ENCODE peak calls at places on chromosomes 1 and 21, in six cellular contexts. N is heart left ventricle, H is esophagus muscularis mucosa, R is fibroblast of lung, Z is colonic mucosa, S is adrenal gland. Y is an unnamed sample. For H3K36me3, the result is how much of the 10 kb centered on the place peaks cover.

GRCh38 chr21:23963454-23963853 is 1643.8 kb downstream of the MRPL39 start:
- DNase-seq in N (no peak), H (no peak), R (peak), Z (no peak), S (no peak), Y (no peak)

GRCh38 chr1:18557621-18558465 is 72.8 kb upstream of the PAX7 start:
- DNase-seq in N (no peak), H (no peak), R (no peak), Z (peak), S (no peak), Y (no peak)

GRCh38 chr1:152811671-152812070 is at the start of gene LCE1B:
- DNase-seq in N (no peak), H (peak), R (no peak), Z (no peak), S (no peak), Y (no peak)

GRCh38 chr1:183226963-183227362 is 40.9 kb downstream of the LAMC2 start:
- DNase-seq in N (no peak), H (no peak), R (no peak), Z (no peak), S (no peak), Y (no peak)

GRCh38 chr1:153094426-153094825 is at the start of gene SPRR2E:
- DNase-seq in N (no peak), H (no peak), R (no peak), Z (no peak), S (no peak), Y (no peak)

GRCh38 chr1:230113605-230114241 is 46.7 kb downstream of the GALNT2 start:
- DNase-seq in N (peak), H (no peak), R (peak), Z (no peak), S (peak), Y (peak)

GRCh38 chr1:162003061-162003824 is 20.4 kb downstream of the OLFML2B start:
- DNase-seq in N (no peak), H (no peak), R (peak), Z (no peak), S (no peak), Y (peak)

GRCh38 chr21:40143822-40144525 is 276.7 kb downstream of the PCP4 start:
- DNase-seq in N (no peak), H (no peak), R (peak), Z (peak), S (peak), Y (peak)

GRCh38 chr1:118145736-118146135 is 39.3 kb downstream of the SPAG17 start:
- DNase-seq in N (no peak), H (no peak), R (no peak), Z (no peak), S (no peak), Y (no peak)

GRCh38 chr1:81650741-81651140 is 150.0 kb upstream of the ADGRL2 start:
- DNase-seq in N (no peak), H (no peak), R (no peak), Z (no peak), S (no peak), Y (no peak)

GRCh38 chr21:16851054-16851453 is 661.8 kb upstream of the CXADR start:
- DNase-seq in N (no peak), H (no peak), R (no peak), Z (no peak), S (no peak), Y (no peak)

GRCh38 chr21:24895885-24896734 is 711.2 kb downstream of the MRPL39 start:
- DNase-seq in N (no peak), H (no peak), R (peak), Z (no peak), S (peak), Y (no peak)

GRCh38 chr1:111989531-111990025 is at the start of gene KCND3:
- DNase-seq in N (peak), H (no peak), R (peak), Z (peak), S (peak), Y (no peak)

GRCh38 chr1:246564839-246565750 is 966 bp downstream of the TFB2M start:
- DNase-seq in N (no peak), H (no peak), R (no peak), Z (no peak), S (no peak), Y (no peak)

GRCh38 chr1:31181515-31182343 is 58.0 kb downstream of the NKAIN1 start:
- DNase-seq in N (peak), H (no peak), R (no peak), Z (peak), S (peak), Y (no peak)

DNA sequence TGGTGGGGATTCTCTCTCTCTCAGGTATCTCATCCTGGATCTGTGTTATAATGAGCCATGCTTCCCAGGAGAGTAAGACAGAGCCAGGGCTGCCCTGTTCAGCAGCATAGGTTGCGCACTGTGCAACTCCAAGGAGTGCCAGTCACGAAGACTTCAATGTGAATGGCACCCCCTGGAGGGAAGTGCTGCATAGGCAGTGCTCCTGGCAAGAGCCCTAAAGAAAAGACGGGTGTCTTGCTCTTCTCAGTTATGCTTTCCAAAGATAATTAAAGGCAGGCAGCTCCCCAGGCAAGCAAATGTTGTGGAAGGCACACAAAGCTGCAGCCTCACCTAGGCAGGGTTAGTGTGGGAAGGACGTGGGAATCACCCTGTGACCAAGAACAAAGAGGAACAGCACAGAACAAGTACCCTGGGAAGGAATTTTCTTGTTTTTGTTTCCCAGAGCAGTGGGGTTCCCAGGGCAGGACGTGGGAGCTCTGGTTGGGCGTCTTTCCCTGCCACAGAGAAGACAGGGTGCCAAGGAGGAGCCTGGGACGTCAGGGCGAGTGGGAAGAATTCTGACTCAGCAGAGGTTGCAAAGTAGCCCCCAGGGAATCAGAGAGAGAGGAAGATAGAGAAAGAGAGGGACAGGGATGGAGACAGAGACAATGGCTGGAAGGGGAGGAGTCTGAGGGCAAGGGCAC is 120.9 kb downstream of the KCNN3 start:
- DNase-seq in N (no peak), H (no peak), R (peak), Z (no peak), S (no peak), Y (no peak)
- TF ChIP-seq CTCF in N (no peak), H (peak), R (peak), Z (no peak), S (peak), Y (peak)

GRCh38 chr1:89069955-89070354 is 4.9 kb upstream of the GBP1 start:
- DNase-seq in N (no peak), H (no peak), R (no peak), Z (no peak), S (no peak), Y (no peak)
- H3K4me3 ChIP-seq in N (peak), H (peak), R (peak), Z (peak), S (no peak), Y (no peak)

GRCh38 chr1:224132901-224133300 is 19.0 kb downstream of the FBXO28 start:
- DNase-seq in N (no peak), H (no peak), R (peak), Z (no peak), S (no peak), Y (no peak)

GRCh38 chr1:224133741-224134299 is 19.9 kb downstream of the FBXO28 start:
- DNase-seq in N (no peak), H (no peak), R (no peak), Z (no peak), S (no peak), Y (no peak)

GRCh38 chr1:224138198-224138597 is 24.3 kb downstream of the FBXO28 start:
- DNase-seq in N (no peak), H (no peak), R (no peak), Z (no peak), S (no peak), Y (no peak)

GRCh38 chr1:224141693-224142092 is 27.8 kb downstream of the FBXO28 start:
- DNase-seq in N (no peak), H (no peak), R (no peak), Z (no peak), S (no peak), Y (no peak)

DNA sequence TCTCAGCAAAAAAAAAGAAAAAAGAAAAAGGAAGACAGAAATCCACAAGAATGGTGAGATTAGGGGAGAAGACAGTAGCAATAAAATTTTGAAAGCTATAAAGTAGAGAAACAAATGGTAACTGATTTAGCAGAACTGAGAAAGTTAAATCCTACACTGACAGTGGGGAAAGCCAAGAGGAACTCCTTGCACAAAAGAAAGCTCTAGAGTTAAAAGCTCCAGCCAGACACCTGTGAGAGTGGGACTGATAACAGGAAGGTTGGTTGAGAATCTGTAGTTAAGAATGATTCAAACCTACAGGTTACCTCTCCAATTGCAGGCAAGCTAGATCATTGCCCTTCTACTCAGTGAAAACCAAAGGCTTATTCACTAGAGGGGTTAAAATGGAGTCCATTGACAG is 23.6 kb downstream of the FBXO28 start:
- DNase-seq in N (no peak), H (no peak), R (no peak), Z (no peak), S (no peak), Y (no peak)
- H3K36me3 ChIP-seq in N (under half), H (under half), R (under half), Z (under half), S (under half), Y (under half)

GRCh38 chr1:242184955-242185354 is 186.1 kb upstream of the MAP1LC3C start:
- DNase-seq in N (no peak), H (no peak), R (no peak), Z (no peak), S (no peak), Y (no peak)

GRCh38 chr1:242185728-242186127 is 186.8 kb upstream of the MAP1LC3C start:
- DNase-seq in N (no peak), H (no peak), R (no peak), Z (no peak), S (no peak), Y (no peak)

GRCh38 chr1:242187816-242188215 is 188.9 kb upstream of the MAP1LC3C start:
- DNase-seq in N (no peak), H (no peak), R (no peak), Z (no peak), S (no peak), Y (no peak)

GRCh38 chr1:242187171-242187570 is 188.3 kb upstream of the MAP1LC3C start:
- DNase-seq in N (no peak), H (no peak), R (no peak), Z (no peak), S (no peak), Y (no peak)

GRCh38 chr1:242189591-242189990 is 190.7 kb upstream of the MAP1LC3C start:
- DNase-seq in N (no peak), H (no peak), R (no peak), Z (no peak), S (no peak), Y (no peak)
- TF ChIP-seq CTCF in N (no peak), H (no peak), R (no peak), Z (no peak), S (no peak), Y (no peak)

GRCh38 chr1:64309468-64309867 is 106.0 kb downstream of the UBE2U start:
- DNase-seq in N (no peak), H (no peak), R (peak), Z (no peak), S (no peak), Y (no peak)

GRCh38 chr1:64302971-64303370 is 99.5 kb downstream of the UBE2U start:
- DNase-seq in N (no peak), H (no peak), R (peak), Z (no peak), S (no peak), Y (no peak)

GRCh38 chr1:64308856-64309255 is 105.4 kb downstream of the UBE2U start:
- DNase-seq in N (no peak), H (no peak), R (peak), Z (no peak), S (no peak), Y (no peak)

GRCh38 chr1:64302194-64302593 is 98.8 kb downstream of the UBE2U start:
- DNase-seq in N (no peak), H (no peak), R (no peak), Z (no peak), S (no peak), Y (no peak)

DNA sequence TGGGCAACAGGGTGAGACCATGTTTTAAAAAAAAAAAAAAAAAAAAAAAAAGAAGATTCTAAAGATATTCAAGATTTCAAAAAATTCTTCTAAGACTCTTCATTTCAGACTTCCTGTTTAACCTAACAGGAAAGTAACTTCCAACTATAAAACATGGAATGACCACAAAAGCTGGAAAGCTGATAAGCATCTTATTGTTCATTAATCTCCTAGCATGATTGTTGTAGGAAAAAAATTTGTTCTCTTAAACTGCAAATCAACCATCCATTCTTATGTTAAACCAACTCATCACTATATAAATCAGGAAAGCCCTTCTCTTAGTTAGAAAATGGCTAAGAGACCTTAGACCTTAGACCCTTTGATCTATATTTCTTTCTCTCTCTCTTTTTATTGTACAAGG is 101.3 kb downstream of the UBE2U start:
- DNase-seq in N (no peak), H (no peak), R (peak), Z (no peak), S (no peak), Y (no peak)
- H3K4me3 ChIP-seq in N (no peak), H (no peak), R (no peak), Z (no peak), S (no peak), Y (no peak)